ENCODE peak calls at places on chromosomes 2 and 18, in four cellular contexts. G, M, J and T are unnamed samples.

GRCh38 chr18:21855432-21855831 is 114.8 kb downstream of the MIB1 start:
- DNase-seq in G (no peak), J (no peak), M (no peak), T (no peak)

GRCh38 chr2:155975734-155976133 is 356.8 kb downstream of the NR4A2 start:
- DNase-seq in J (peak; percentile 52), M (no peak), G (no peak), T (no peak)

GRCh38 chr2:10817413-10817812 is 4.8 kb upstream of the PDIA6 start:
- DNase-seq in J (no peak), G (no peak), M (no peak), T (no peak)

GRCh38 chr2:37768491-37768925 is 97.1 kb upstream of the CDC42EP3 start:
- DNase-seq in J (no peak), M (peak; percentile 92), G (no peak), T (no peak)

GRCh38 chr2:58484201-58484600 is 243.1 kb upstream of the FANCL start:
- DNase-seq in M (peak; percentile 16), J (no peak), G (no peak), T (no peak)

GRCh38 chr2:114066186-114066747 is 176.4 kb downstream of the ACTR3 start:
- DNase-seq in G (no peak), M (no peak), J (no peak), T (no peak)

GRCh38 chr2:20390524-20391123 is 40.0 kb upstream of the PUM2 start:
- DNase-seq in G (no peak), M (no peak), J (peak; percentile 18), T (no peak)

GRCh38 chr2:37230581-37230980 is 815 bp downstream of the CEBPZ start:
- DNase-seq in G (peak; percentile 12), M (no peak), J (no peak), T (no peak)

GRCh38 chr2:56224316-56224715 is 40.5 kb downstream of the CCDC85A start:
- DNase-seq in G (no peak), M (no peak), J (no peak), T (no peak)

GRCh38 chr2:41496908-41497307 is 550.9 kb upstream of the PKDCC start:
- DNase-seq in J (no peak), M (no peak), G (no peak), T (no peak)

GRCh38 chr2:204892506-204893255 is 347.4 kb downstream of the PARD3B start:
- DNase-seq in M (peak; percentile 78), G (no peak), J (no peak), T (no peak)

GRCh38 chr18:34122724-34123334 is 101.9 kb downstream of the NOL4 start:
- DNase-seq in M (peak; percentile 53), G (peak; percentile 23), J (no peak), T (no peak)

GRCh38 chr2:55223958-55224760 is 7.9 kb downstream of the CLHC1 start:
- DNase-seq in G (no peak), M (no peak), J (no peak), T (no peak)

GRCh38 chr18:44458777-44459176 is 221.9 kb upstream of the SETBP1 start:
- DNase-seq in M (peak; percentile 32), J (no peak), G (no peak), T (no peak)

GRCh38 chr2:181658444-181658843 is 1.5 kb upstream of the CERKL start:
- DNase-seq in M (no peak), J (no peak), G (no peak), T (no peak)

GRCh38 chr2:9982248-9982647 is 30.8 kb downstream of the GRHL1 start:
- DNase-seq in G (no peak), M (peak; percentile 93), J (no peak), T (no peak)

GRCh38 chr18:78430171-78430857 is 549.3 kb upstream of the SALL3 start:
- DNase-seq in G (no peak), M (no peak), J (no peak), T (peak; percentile 79)

GRCh38 chr2:85545780-85546240 is 6.8 kb downstream of the MAT2A start:
- DNase-seq in M (no peak), J (no peak), G (no peak), T (no peak)

GRCh38 chr2:85541262-85541661 is 2.3 kb downstream of the MAT2A start:
- DNase-seq in J (no peak), M (no peak), G (no peak), T (no peak)

GRCh38 chr2:85540131-85540587 is 1.2 kb downstream of the MAT2A start:
- DNase-seq in G (no peak), M (peak; percentile 32), J (no peak), T (no peak)

GRCh38 chr2:85541753-85542457 is 2.9 kb downstream of the MAT2A start:
- DNase-seq in G (peak; percentile 59), J (no peak), M (no peak), T (no peak)

DNA sequence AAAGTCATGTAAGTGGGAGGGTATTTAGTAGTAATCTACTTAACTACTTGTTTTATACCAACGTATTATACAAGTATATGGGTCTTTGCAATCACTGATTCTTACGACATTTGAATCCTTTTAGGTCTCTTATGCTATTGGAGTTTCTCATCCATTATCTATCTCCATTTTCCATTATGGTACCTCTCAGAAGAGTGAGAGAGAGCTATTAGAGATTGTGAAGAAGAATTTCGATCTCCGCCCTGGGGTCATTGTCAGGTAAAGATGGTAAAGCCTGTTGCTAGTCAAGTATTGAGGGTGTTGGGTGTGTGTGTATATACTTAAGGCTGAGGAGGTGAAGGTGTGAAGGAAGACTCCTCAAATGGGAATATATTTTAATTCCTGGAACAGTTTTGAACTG is 3.8 kb downstream of the MAT2A start:
- DNase-seq in M (no peak), J (no peak), G (no peak), T (no peak)
- H3K27ac ChIP-seq in M (no peak overlapping the region), J (no peak overlapping the region), G (peak overlapping the region; percentile 99), T (peak overlapping the region; percentile 99)

GRCh38 chr2:53770264-53770663 is 2.7 kb downstream of the CHAC2 start:
- DNase-seq in J (no peak), M (no peak), G (no peak), T (no peak)

GRCh38 chr2:53765749-53766148 is 1.9 kb upstream of the CHAC2 start:
- DNase-seq in M (no peak), G (no peak), J (no peak), T (no peak)

GRCh38 chr2:53768233-53768542 is 584 bp downstream of the CHAC2 start:
- DNase-seq in M (no peak), J (no peak), G (no peak), T (no peak)

GRCh38 chr2:53767405-53768232 is at the start of gene CHAC2:
- DNase-seq in M (peak; percentile 78), J (peak; percentile 90), G (peak; percentile 90), T (peak; percentile 94)

DNA sequence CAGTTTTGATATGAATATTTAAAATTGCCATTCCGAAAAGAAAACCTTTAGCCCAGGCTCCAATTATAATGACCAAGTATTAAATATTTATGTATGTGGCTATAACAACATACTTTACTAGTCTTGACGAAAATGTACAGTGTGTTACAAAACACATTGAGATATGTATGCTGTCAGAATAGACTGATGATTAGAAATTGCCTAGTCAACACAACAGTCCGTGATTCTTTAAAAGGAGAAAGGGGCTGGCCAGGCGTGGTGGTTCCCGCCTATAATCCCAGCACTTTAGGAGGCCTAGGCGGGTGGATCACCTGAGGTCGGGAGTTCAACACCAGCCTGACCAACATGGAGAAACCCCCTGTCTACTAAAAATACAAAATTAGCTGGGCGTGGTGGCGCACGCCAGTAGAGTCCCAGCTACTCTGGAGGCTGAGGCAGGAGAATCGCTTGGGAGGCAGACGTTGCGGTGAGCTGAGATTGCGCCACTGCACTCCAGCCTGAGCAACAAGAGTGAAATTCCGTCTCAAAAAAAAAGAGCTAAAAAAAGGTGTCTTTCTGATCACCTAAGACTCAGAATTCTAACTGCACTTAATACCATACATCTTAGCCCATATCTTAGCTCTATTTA is 1.8 kb downstream of the CHAC2 start:
- DNase-seq in M (no peak), J (no peak), G (no peak), T (no peak)
- H3K4me3 ChIP-seq in M (no peak overlapping the region), J (no peak overlapping the region), G (no peak overlapping the region), T (no peak overlapping the region)

GRCh38 chr2:161136696-161137324 is 23.4 kb upstream of the TANK start:
- DNase-seq in G (no peak), M (peak; percentile 69), J (no peak), T (no peak)
- TF ChIP-seq POLR2A in G (peak; percentile 54), M (no peak), J (no peak), T (no peak)

GRCh38 chr2:220550995-220551702 is 923.7 kb downstream of the SLC4A3 start:
- DNase-seq in M (no peak), J (no peak), G (no peak), T (no peak)

GRCh38 chr2:220553150-220553549 is 925.7 kb downstream of the SLC4A3 start:
- DNase-seq in G (no peak), M (peak; percentile 59), J (no peak), T (peak; percentile 29)

GRCh38 chr2:220556658-220557057 is 929.2 kb downstream of the SLC4A3 start:
- DNase-seq in J (no peak), G (no peak), M (peak; percentile 67), T (no peak)

GRCh38 chr2:220560192-220560591 is 932.8 kb downstream of the SLC4A3 start:
- DNase-seq in M (no peak), G (no peak), J (no peak), T (no peak)

GRCh38 chr2:220555961-220556360 is 928.5 kb downstream of the SLC4A3 start:
- DNase-seq in M (peak; percentile 36), J (no peak), G (no peak), T (no peak)
- H3K27ac ChIP-seq in M (no peak overlapping the region), J (no peak overlapping the region), G (no peak overlapping the region), T (no peak overlapping the region)

GRCh38 chr2:196992466-196992865 is 66.0 kb upstream of the PGAP1 start:
- DNase-seq in G (no peak), J (no peak), M (no peak), T (no peak)
- H3K4me3 ChIP-seq in G (no peak overlapping the region), J (no peak overlapping the region), M (no peak overlapping the region), T (no peak overlapping the region)